ENCODE peak calls at places on chromosomes 11 and 22, in eight cellular contexts. D, I, F, G, M, L, U and R are unnamed samples.
A peak's percentile ranks its signal among the peaks of the same experiment; 100 is the strongest.

GRCh38 chr11:95095858-95096587 is 6.4 kb downstream of the ENDOD1 start:
- DNase-seq in D (no peak), I (no peak), F (peak; percentile 38), G (no peak), M (no peak), L (no peak), U (no peak), R (no peak)

GRCh38 chr11:95920460-95921105 is 3.3 kb downstream of the MTMR2 start:
- DNase-seq in D (no peak), I (no peak), F (peak; percentile 18), G (no peak), M (no peak), L (no peak), U (no peak), R (no peak)

GRCh38 chr11:17206448-17206847 is 1.3 kb downstream of the PIK3C2A start:
- DNase-seq in D (no peak), I (no peak), F (no peak), G (no peak), M (peak; percentile 23), L (no peak), U (no peak), R (no peak)

GRCh38 chr11:64882243-64882642 is 3.8 kb upstream of the EHD1 start:
- DNase-seq in D (no peak), I (no peak), F (no peak), G (no peak), M (no peak), L (no peak), U (no peak), R (no peak)

GRCh38 chr11:121341609-121342008 is 49.0 kb downstream of the SC5D start:
- DNase-seq in D (no peak), I (no peak), F (no peak), G (no peak), M (peak; percentile 42), L (no peak), U (no peak), R (no peak)

GRCh38 chr11:96388891-96389603 is 665 bp downstream of the CCDC82 start:
- DNase-seq in D (no peak), I (peak; percentile 75), F (no peak), G (no peak), M (no peak), L (peak; percentile 19), U (no peak), R (no peak)

GRCh38 chr22:22068025-22068424 is 85.4 kb upstream of the TOP3B start:
- DNase-seq in D (no peak), I (no peak), F (peak; percentile 38), G (no peak), M (no peak), L (no peak), U (no peak), R (no peak)

GRCh38 chr11:63602296-63602695 is 11.9 kb downstream of the PLAAT3 start:
- DNase-seq in D (no peak), I (no peak), F (no peak), G (peak; percentile 69), M (no peak), L (no peak), U (no peak), R (no peak)

GRCh38 chr22:48045369-48045768 is 1282.9 kb downstream of the TBC1D22A start:
- DNase-seq in D (no peak), I (no peak), F (no peak), G (no peak), M (no peak), L (no peak), U (no peak), R (no peak)